ENCODE peak calls at places on chromosomes 1 and 21, in six cellular contexts. W is IMR-90, O is cardiac fibroblast, R is AG09319, K is testis, E is bronchial epithelial cell. T is an unnamed sample.

GRCh38 chr1:222618001-222618879 is at the start of gene MIA3:
- DNase-seq in O (no peak), R (no peak), E (peak; percentile 14), W (peak; percentile 10), K (peak; percentile 87), T (peak; percentile 95)

GRCh38 chr1:23422313-23422877 is 2.2 kb downstream of the TCEA3 start:
- DNase-seq in R (no peak), W (peak; percentile 82), K (peak; percentile 72), E (peak; percentile 68), O (peak; percentile 90), T (no peak)

GRCh38 chr1:58857673-58858343 is 74.0 kb upstream of the JUN start:
- DNase-seq in K (no peak), W (no peak), R (no peak), E (no peak), O (no peak), T (peak; percentile 20)

GRCh38 chr1:232699814-232700213 is 69.9 kb upstream of the SIPA1L2 start:
- DNase-seq in O (no peak), E (no peak), R (no peak), K (no peak), W (no peak), T (no peak)

GRCh38 chr1:76068953-76069561 is 5.5 kb upstream of the ST6GALNAC3 start:
- DNase-seq in K (no peak), O (peak; percentile 49), W (no peak), R (no peak), E (no peak), T (no peak)

GRCh38 chr1:93708734-93709481 is 27.3 kb upstream of the BCAR3 start:
- DNase-seq in R (no peak), W (peak; percentile 33), E (no peak), K (peak; percentile 89), O (peak; percentile 58), T (no peak)

GRCh38 chr1:237111807-237112206 is 69.8 kb downstream of the RYR2 start:
- DNase-seq in E (no peak), O (no peak), W (no peak), K (no peak), R (no peak), T (no peak)

GRCh38 chr1:183920651-183921050 is 115.7 kb downstream of the RGL1 start:
- DNase-seq in K (no peak), E (no peak), W (no peak), R (no peak), O (no peak), T (no peak)

GRCh38 chr1:116170901-116171589 is 59.8 kb downstream of the MAB21L3 start:
- DNase-seq in O (no peak), K (no peak), W (no peak), R (no peak), E (no peak), T (no peak)

GRCh38 chr1:183635112-183635605 is 424 bp downstream of the ARPC5 start:
- DNase-seq in K (peak; percentile 48), O (peak; percentile 34), W (no peak), R (no peak), E (no peak), T (no peak)

GRCh38 chr21:34072145-34073031 is 990 bp upstream of the MRPS6 start:
- DNase-seq in K (peak; percentile 68), E (no peak), R (no peak), O (no peak), W (no peak), T (no peak)

GRCh38 chr1:5998906-5999301 is 6.7 kb upstream of the NPHP4 start:
- DNase-seq in E (no peak), K (no peak), R (no peak), W (no peak), O (no peak), T (no peak)

GRCh38 chr1:241639653-241640148 is 468 bp downstream of the CHML start:
- DNase-seq in W (no peak), K (peak; percentile 36), R (no peak), O (no peak), E (peak; percentile 30), T (no peak)

GRCh38 chr1:202981939-202982338 is 14.9 kb upstream of the CYB5R1 start:
- DNase-seq in K (no peak), E (no peak), W (no peak), O (no peak), R (no peak), T (no peak)

GRCh38 chr1:186496452-186496851 is 35.5 kb upstream of the PDC start:
- DNase-seq in O (no peak), W (no peak), E (no peak), K (no peak), R (no peak), T (no peak)

GRCh38 chr1:206445116-206445515 is 25.2 kb upstream of the IKBKE start:
- DNase-seq in E (no peak), W (peak; percentile 71), R (peak; percentile 54), O (peak; percentile 49), K (peak; percentile 52), T (no peak)

GRCh38 chr1:18736958-18737357 is 106.3 kb downstream of the PAX7 start:
- DNase-seq in R (no peak), W (no peak), O (no peak), E (no peak), K (no peak), T (no peak)

GRCh38 chr1:108327534-108328462 is 83.9 kb upstream of the NBPF4 start:
- DNase-seq in O (no peak), E (no peak), W (no peak), R (no peak), K (no peak), T (no peak)

GRCh38 chr1:235317179-235317578 is 10.8 kb downstream of the ARID4B start:
- DNase-seq in E (no peak), K (no peak), O (peak; percentile 14), R (no peak), W (no peak), T (peak; percentile 31)

GRCh38 chr1:58622571-58622970 is 45.5 kb upstream of the TACSTD2 start:
- DNase-seq in W (no peak), R (no peak), E (no peak), O (no peak), K (no peak), T (no peak)

GRCh38 chr1:116710326-116711060 is 43.0 kb upstream of the IGSF3 start:
- DNase-seq in K (no peak), O (no peak), R (no peak), W (no peak), E (no peak), T (no peak)

GRCh38 chr1:46302091-46303037 is 1.1 kb downstream of the LRRC41 start:
- DNase-seq in O (peak; percentile 68), K (peak; percentile 52), R (no peak), W (peak; percentile 52), E (no peak), T (peak; percentile 87)

GRCh38 chr1:159869173-159869572 is 6.7 kb upstream of the VSIG8 start:
- DNase-seq in E (peak; percentile 91), O (peak; percentile 22), R (no peak), K (no peak), W (peak; percentile 86), T (no peak)

GRCh38 chr1:2380816-2381591 is 10.3 kb downstream of the MORN1 start:
- DNase-seq in K (peak; percentile 34), E (no peak), O (no peak), W (no peak), R (no peak), T (no peak)

GRCh38 chr21:33411949-33412430 is 8.8 kb downstream of the IFNGR2 start:
- DNase-seq in E (no peak), K (no peak), R (no peak), O (peak; percentile 53), W (no peak), T (no peak)

GRCh38 chr1:21706151-21706835 is 37.1 kb upstream of the RAP1GAP start:
- DNase-seq in E (no peak), O (peak; percentile 39), W (peak; percentile 43), K (no peak), R (no peak), T (no peak)

GRCh38 chr1:230922620-230923019 is 54.3 kb upstream of the C1orf198 start:
- DNase-seq in O (peak; percentile 29), W (no peak), E (no peak), R (no peak), K (no peak), T (no peak)

GRCh38 chr1:42720868-42721267 is 19.2 kb downstream of the CLDN19 start:
- DNase-seq in K (no peak), O (no peak), W (no peak), E (no peak), R (no peak), T (no peak)

GRCh38 chr1:118900643-118901440 is 87.3 kb downstream of the TBX15 start:
- DNase-seq in E (no peak), K (no peak), W (no peak), R (no peak), O (no peak), T (no peak)

GRCh38 chr1:152182431-152182830 is 23.4 kb upstream of the RPTN start:
- DNase-seq in E (peak; percentile 71), O (peak; percentile 21), K (no peak), R (no peak), W (no peak), T (no peak)

GRCh38 chr1:87450615-87451209 is 122.0 kb downstream of the LMO4 start:
- DNase-seq in O (no peak), E (peak; percentile 32), W (no peak), R (no peak), K (no peak), T (no peak)

GRCh38 chr1:12056331-12056841 is 6.7 kb upstream of the TNFRSF8 start:
- DNase-seq in W (peak; percentile 25), E (peak; percentile 84), O (no peak), K (no peak), R (no peak), T (no peak)

GRCh38 chr1:119647228-119647733 is 785 bp downstream of the ZNF697 start:
- DNase-seq in O (no peak), W (no peak), E (no peak), K (peak; percentile 42), R (no peak), T (no peak)

DNA sequence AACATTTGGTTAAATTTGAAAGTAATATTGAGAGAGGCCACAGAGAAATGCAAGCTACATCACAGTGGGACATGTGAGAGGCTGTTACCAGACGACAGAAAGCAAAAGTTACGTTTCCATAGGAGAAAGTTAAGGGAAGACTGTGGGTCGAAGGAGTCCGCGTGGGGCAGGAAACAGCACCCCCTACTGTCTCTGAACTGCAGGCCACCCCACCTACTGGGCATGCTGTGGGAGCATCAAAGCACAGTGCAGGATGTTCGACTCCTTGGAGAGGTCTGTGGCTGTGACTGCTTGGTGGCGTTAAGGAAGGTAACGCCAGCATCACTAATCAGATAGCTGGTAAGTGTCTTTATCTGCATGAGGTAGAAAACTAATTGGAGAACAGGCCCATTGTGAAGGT is 123.9 kb downstream of the PTBP2 start:
- DNase-seq in E (peak; percentile 23), O (peak; percentile 26), W (no peak), K (peak; percentile 42), R (no peak), T (peak; percentile 50)
- TF ChIP-seq CTCF in E (peak; percentile 73), O (peak; percentile 64), W (peak; percentile 42), K (peak; percentile 35), R (peak; percentile 24), T (peak; percentile 73)

GRCh38 chr1:154696001-154696400 is 88.0 kb upstream of the ADAR start:
- DNase-seq in W (no peak), K (no peak), O (peak; percentile 24), E (no peak), R (no peak), T (no peak)
- TF ChIP-seq CTCF in W (peak; percentile 36), K (no peak), O (peak; percentile 53), E (no peak), R (peak; percentile 26), T (no peak)

GRCh38 chr1:110477445-110477957 is 26.6 kb downstream of the PROK1 start:
- DNase-seq in R (no peak), E (peak; percentile 43), O (no peak), K (peak; percentile 54), W (no peak), T (no peak)
- TF ChIP-seq CTCF in R (no peak), E (peak; percentile 64), O (peak; percentile 28), K (no peak), W (peak; percentile 24), T (no peak)

GRCh38 chr1:147080671-147081394 is 91.4 kb downstream of the PRKAB2 start:
- DNase-seq in R (no peak), K (no peak), O (no peak), W (no peak), E (no peak), T (peak; percentile 50)
- TF ChIP-seq CTCF in R (no peak), K (no peak), O (no peak), W (no peak), E (no peak), T (no peak)

T was measured in GM13976.